ENCODE peak calls at places on chromosomes 12 and 14, in five cellular contexts. B is kidney, G is NCI-H1436 treated with DMSO at 0.1 percent for 48 hours, J is NCI-H2081, O is H7. W is an unnamed sample.

GRCh38 chr12:79487386-79488110 is 203.2 kb downstream of the PAWR start:
- DNase-seq in B (no peak), G (no peak), J (no peak), O (no peak), W (no peak)

GRCh38 chr14:49865431-49865859 is 12.9 kb upstream of the NEMF start:
- DNase-seq in B (peak; percentile 85), G (peak; percentile 14), J (peak; percentile 55), O (peak; percentile 59), W (peak; percentile 28)

GRCh38 chr12:53196486-53196885 is 10.6 kb downstream of the ITGB7 start:
- DNase-seq in B (no peak), G (no peak), J (no peak), O (peak; percentile 55), W (no peak)

GRCh38 chr14:105330491-105330895 is 15.9 kb downstream of the PACS2 start:
- DNase-seq in B (peak; percentile 82), G (no peak), J (no peak), O (no peak), W (no peak)

GRCh38 chr12:51863921-51864700 is 15.6 kb upstream of the FIGNL2 start:
- DNase-seq in B (peak; percentile 86), G (no peak), J (no peak), O (peak; percentile 97), W (no peak)

GRCh38 chr12:112419269-112420133 is 754 bp downstream of the PTPN11 start:
- DNase-seq in B (peak; percentile 88), G (no peak), J (peak; percentile 23), O (no peak), W (no peak)

GRCh38 chr12:15520083-15520482 is 197.8 kb downstream of the PTPRO start:
- DNase-seq in B (no peak), G (peak; percentile 21), J (peak; percentile 15), O (peak; percentile 7), W (peak; percentile 75)

GRCh38 chr14:31420013-31420318 is 384 bp downstream of the HEATR5A start:
- DNase-seq in B (peak; percentile 94), G (no peak), J (peak; percentile 16), O (peak; percentile 84), W (no peak)

GRCh38 chr14:29749327-29749726 is 178.3 kb downstream of the PRKD1 start:
- DNase-seq in B (no peak), G (no peak), J (no peak), O (no peak), W (no peak)